ENCODE peak calls at places on chromosomes 12 and 14, in ten cellular contexts. One of them, this sample, is unnamed. For H3K4me1, the result is how much of the 10 kb centered on the place peaks cover.

GRCh38 chr12:112939761-112940357 is 1.6 kb downstream of the OAS3 start:
- DNase-seq in HCT116: no peak
- DNase-seq in SJSA1: no peak
- DNase-seq in upper lobe of left lung: no peak
- DNase-seq in heart right ventricle: no peak
- DNase-seq in tibial artery: no peak
- DNase-seq in mammary epithelial cell: no peak
- DNase-seq in CD4-positive, alpha-beta memory T cell: no peak
- DNase-seq in mesendoderm: no peak
- DNase-seq in CD4-positive, CD25-positive, alpha-beta regulatory T cell: no peak
- DNase-seq in this sample: no peak

GRCh38 chr14:105343194-105343593 is 28.6 kb downstream of the PACS2 start:
- DNase-seq in mesendoderm: no peak
- DNase-seq in mammary epithelial cell: no peak
- DNase-seq in upper lobe of left lung: no peak
- DNase-seq in tibial artery: no peak
- DNase-seq in SJSA1: no peak
- DNase-seq in CD4-positive, CD25-positive, alpha-beta regulatory T cell: no peak
- DNase-seq in heart right ventricle: no peak
- DNase-seq in HCT116: no peak
- DNase-seq in CD4-positive, alpha-beta memory T cell: no peak
- DNase-seq in this sample: no peak

GRCh38 chr14:67883717-67884116 is 64.1 kb downstream of the RAD51B start:
- DNase-seq in upper lobe of left lung: no peak
- DNase-seq in mammary epithelial cell: no peak
- DNase-seq in HCT116: no peak
- DNase-seq in mesendoderm: no peak
- DNase-seq in tibial artery: no peak
- DNase-seq in CD4-positive, alpha-beta memory T cell: peak
- DNase-seq in SJSA1: no peak
- DNase-seq in CD4-positive, CD25-positive, alpha-beta regulatory T cell: peak
- DNase-seq in heart right ventricle: no peak
- DNase-seq in this sample: no peak

GRCh38 chr12:71694099-71694820 is 8.4 kb downstream of the TMEM19 start:
- DNase-seq in mesendoderm: no peak
- DNase-seq in CD4-positive, CD25-positive, alpha-beta regulatory T cell: no peak
- DNase-seq in HCT116: no peak
- DNase-seq in upper lobe of left lung: no peak
- DNase-seq in tibial artery: no peak
- DNase-seq in SJSA1: no peak
- DNase-seq in CD4-positive, alpha-beta memory T cell: no peak
- DNase-seq in mammary epithelial cell: peak
- DNase-seq in heart right ventricle: no peak
- DNase-seq in this sample: no peak

GRCh38 chr12:27620121-27620520 is 76.1 kb upstream of the REP15 start:
- DNase-seq in mammary epithelial cell: no peak
- DNase-seq in CD4-positive, alpha-beta memory T cell: no peak
- DNase-seq in HCT116: no peak
- DNase-seq in heart right ventricle: no peak
- DNase-seq in tibial artery: no peak
- DNase-seq in CD4-positive, CD25-positive, alpha-beta regulatory T cell: no peak
- DNase-seq in upper lobe of left lung: no peak
- DNase-seq in mesendoderm: no peak
- DNase-seq in SJSA1: no peak
- DNase-seq in this sample: no peak

GRCh38 chr14:90639641-90640040 is 176.6 kb downstream of the TTC7B start:
- DNase-seq in CD4-positive, CD25-positive, alpha-beta regulatory T cell: no peak
- DNase-seq in SJSA1: no peak
- DNase-seq in HCT116: no peak
- DNase-seq in CD4-positive, alpha-beta memory T cell: no peak
- DNase-seq in heart right ventricle: no peak
- DNase-seq in mammary epithelial cell: no peak
- DNase-seq in upper lobe of left lung: no peak
- DNase-seq in tibial artery: no peak
- DNase-seq in mesendoderm: no peak
- DNase-seq in this sample: no peak

GRCh38 chr12:18898469-18898868 is 160.6 kb downstream of the CAPZA3 start:
- DNase-seq in mammary epithelial cell: peak
- DNase-seq in CD4-positive, alpha-beta memory T cell: no peak
- DNase-seq in upper lobe of left lung: no peak
- DNase-seq in tibial artery: no peak
- DNase-seq in CD4-positive, CD25-positive, alpha-beta regulatory T cell: no peak
- DNase-seq in SJSA1: no peak
- DNase-seq in HCT116: no peak
- DNase-seq in mesendoderm: no peak
- DNase-seq in heart right ventricle: no peak
- DNase-seq in this sample: no peak

GRCh38 chr14:33404054-33404453 is 465.4 kb downstream of the NPAS3 start:
- DNase-seq in mesendoderm: peak
- DNase-seq in upper lobe of left lung: no peak
- DNase-seq in CD4-positive, CD25-positive, alpha-beta regulatory T cell: no peak
- DNase-seq in tibial artery: no peak
- DNase-seq in mammary epithelial cell: peak
- DNase-seq in SJSA1: peak
- DNase-seq in HCT116: no peak
- DNase-seq in heart right ventricle: no peak
- DNase-seq in CD4-positive, alpha-beta memory T cell: no peak
- DNase-seq in this sample: no peak

GRCh38 chr12:62640910-62641448 is 174.4 kb downstream of the MON2 start:
- DNase-seq in mesendoderm: peak
- DNase-seq in upper lobe of left lung: no peak
- DNase-seq in CD4-positive, alpha-beta memory T cell: no peak
- DNase-seq in mammary epithelial cell: no peak
- DNase-seq in HCT116: no peak
- DNase-seq in heart right ventricle: no peak
- DNase-seq in tibial artery: no peak
- DNase-seq in CD4-positive, CD25-positive, alpha-beta regulatory T cell: peak
- DNase-seq in SJSA1: peak
- DNase-seq in this sample: no peak

GRCh38 chr12:112711026-112711425 is 80.5 kb upstream of the RPH3A start:
- DNase-seq in SJSA1: no peak
- DNase-seq in CD4-positive, CD25-positive, alpha-beta regulatory T cell: no peak
- DNase-seq in mammary epithelial cell: no peak
- DNase-seq in heart right ventricle: no peak
- DNase-seq in upper lobe of left lung: no peak
- DNase-seq in mesendoderm: no peak
- DNase-seq in tibial artery: no peak
- DNase-seq in CD4-positive, alpha-beta memory T cell: no peak
- DNase-seq in HCT116: no peak
- DNase-seq in this sample: no peak

GRCh38 chr12:56154246-56154771 is 1.9 kb downstream of the MYL6B start:
- DNase-seq in CD4-positive, alpha-beta memory T cell: no peak
- DNase-seq in HCT116: no peak
- DNase-seq in CD4-positive, CD25-positive, alpha-beta regulatory T cell: no peak
- DNase-seq in mesendoderm: peak
- DNase-seq in SJSA1: no peak
- DNase-seq in upper lobe of left lung: no peak
- DNase-seq in heart right ventricle: no peak
- DNase-seq in mammary epithelial cell: no peak
- DNase-seq in tibial artery: no peak
- DNase-seq in this sample: no peak

GRCh38 chr14:52827426-52827825 is 36.0 kb upstream of the GNPNAT1 start:
- DNase-seq in HCT116: no peak
- DNase-seq in heart right ventricle: no peak
- DNase-seq in mammary epithelial cell: no peak
- DNase-seq in upper lobe of left lung: no peak
- DNase-seq in mesendoderm: peak
- DNase-seq in CD4-positive, CD25-positive, alpha-beta regulatory T cell: no peak
- DNase-seq in tibial artery: no peak
- DNase-seq in CD4-positive, alpha-beta memory T cell: no peak
- DNase-seq in SJSA1: no peak
- DNase-seq in this sample: no peak
- H3K4me1 ChIP-seq in HCT116: under half
- H3K4me1 ChIP-seq in heart right ventricle: under half
- H3K4me1 ChIP-seq in mammary epithelial cell: under half
- H3K4me1 ChIP-seq in upper lobe of left lung: under half
- H3K4me1 ChIP-seq in mesendoderm: under half
- H3K4me1 ChIP-seq in CD4-positive, CD25-positive, alpha-beta regulatory T cell: under half
- H3K4me1 ChIP-seq in tibial artery: under half
- H3K4me1 ChIP-seq in CD4-positive, alpha-beta memory T cell: under half
- H3K4me1 ChIP-seq in SJSA1: under half
- H3K4me1 ChIP-seq in this sample: under half

GRCh38 chr12:65368071-65368470 is 89.6 kb downstream of the MSRB3 start:
- DNase-seq in CD4-positive, CD25-positive, alpha-beta regulatory T cell: no peak
- DNase-seq in mesendoderm: no peak
- DNase-seq in upper lobe of left lung: no peak
- DNase-seq in CD4-positive, alpha-beta memory T cell: no peak
- DNase-seq in HCT116: no peak
- DNase-seq in SJSA1: no peak
- DNase-seq in mammary epithelial cell: no peak
- DNase-seq in heart right ventricle: no peak
- DNase-seq in tibial artery: no peak
- DNase-seq in this sample: no peak
- H3K4me1 ChIP-seq in CD4-positive, CD25-positive, alpha-beta regulatory T cell: under half
- H3K4me1 ChIP-seq in mesendoderm: under half
- H3K4me1 ChIP-seq in upper lobe of left lung: under half
- H3K4me1 ChIP-seq in CD4-positive, alpha-beta memory T cell: under half
- H3K4me1 ChIP-seq in HCT116: under half
- H3K4me1 ChIP-seq in SJSA1: under half
- H3K4me1 ChIP-seq in mammary epithelial cell: under half
- H3K4me1 ChIP-seq in heart right ventricle: under half
- H3K4me1 ChIP-seq in tibial artery: under half
- H3K4me1 ChIP-seq in this sample: under half

GRCh38 chr14:38129192-38129591 is 78.5 kb upstream of the SSTR1 start:
- DNase-seq in HCT116: no peak
- DNase-seq in upper lobe of left lung: no peak
- DNase-seq in heart right ventricle: no peak
- DNase-seq in SJSA1: no peak
- DNase-seq in CD4-positive, alpha-beta memory T cell: no peak
- DNase-seq in mammary epithelial cell: no peak
- DNase-seq in mesendoderm: no peak
- DNase-seq in tibial artery: no peak
- DNase-seq in CD4-positive, CD25-positive, alpha-beta regulatory T cell: no peak
- DNase-seq in this sample: no peak

GRCh38 chr14:38129705-38130104 is 78.0 kb upstream of the SSTR1 start:
- DNase-seq in tibial artery: no peak
- DNase-seq in mesendoderm: no peak
- DNase-seq in CD4-positive, CD25-positive, alpha-beta regulatory T cell: no peak
- DNase-seq in CD4-positive, alpha-beta memory T cell: no peak
- DNase-seq in heart right ventricle: no peak
- DNase-seq in SJSA1: no peak
- DNase-seq in upper lobe of left lung: peak
- DNase-seq in HCT116: no peak
- DNase-seq in mammary epithelial cell: no peak
- DNase-seq in this sample: no peak

GRCh38 chr14:38128640-38129039 is 79.1 kb upstream of the SSTR1 start:
- DNase-seq in CD4-positive, CD25-positive, alpha-beta regulatory T cell: no peak
- DNase-seq in SJSA1: no peak
- DNase-seq in mammary epithelial cell: no peak
- DNase-seq in mesendoderm: no peak
- DNase-seq in tibial artery: no peak
- DNase-seq in heart right ventricle: no peak
- DNase-seq in CD4-positive, alpha-beta memory T cell: no peak
- DNase-seq in HCT116: no peak
- DNase-seq in upper lobe of left lung: no peak
- DNase-seq in this sample: no peak

GRCh38 chr14:38127356-38127755 is 80.3 kb upstream of the SSTR1 start:
- DNase-seq in mammary epithelial cell: no peak
- DNase-seq in upper lobe of left lung: no peak
- DNase-seq in CD4-positive, alpha-beta memory T cell: no peak
- DNase-seq in SJSA1: no peak
- DNase-seq in mesendoderm: no peak
- DNase-seq in HCT116: no peak
- DNase-seq in heart right ventricle: no peak
- DNase-seq in CD4-positive, CD25-positive, alpha-beta regulatory T cell: no peak
- DNase-seq in tibial artery: no peak
- DNase-seq in this sample: no peak

DNA sequence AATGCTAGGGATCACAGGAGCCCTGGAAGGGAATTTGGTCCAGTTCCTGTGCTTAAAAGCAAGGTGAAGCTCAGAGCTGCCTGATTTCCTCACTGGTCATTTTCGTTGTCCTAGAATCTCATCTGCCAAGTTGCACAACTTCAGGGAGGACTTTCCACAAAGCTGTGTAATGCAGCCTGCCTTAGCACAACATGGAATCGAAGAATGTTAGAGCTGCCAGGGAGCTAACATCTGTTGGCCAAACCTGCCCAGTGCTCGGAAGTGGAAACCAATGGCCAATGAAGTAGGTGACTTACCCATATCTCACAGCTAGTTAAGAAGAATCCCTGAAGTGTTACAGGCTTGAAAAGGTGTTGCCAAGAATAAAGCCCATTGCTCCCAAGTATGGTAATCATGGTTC is 79.9 kb upstream of the SSTR1 start:
- DNase-seq in HCT116: no peak
- DNase-seq in SJSA1: no peak
- DNase-seq in CD4-positive, alpha-beta memory T cell: no peak
- DNase-seq in heart right ventricle: no peak
- DNase-seq in mesendoderm: peak
- DNase-seq in CD4-positive, CD25-positive, alpha-beta regulatory T cell: no peak
- DNase-seq in tibial artery: no peak
- DNase-seq in upper lobe of left lung: no peak
- DNase-seq in mammary epithelial cell: no peak
- DNase-seq in this sample: no peak
- H3K4me1 ChIP-seq in HCT116: under half
- H3K4me1 ChIP-seq in SJSA1: under half
- H3K4me1 ChIP-seq in CD4-positive, alpha-beta memory T cell: under half
- H3K4me1 ChIP-seq in heart right ventricle: under half
- H3K4me1 ChIP-seq in mesendoderm: under half
- H3K4me1 ChIP-seq in CD4-positive, CD25-positive, alpha-beta regulatory T cell: under half
- H3K4me1 ChIP-seq in tibial artery: under half
- H3K4me1 ChIP-seq in upper lobe of left lung: under half
- H3K4me1 ChIP-seq in mammary epithelial cell: under half
- H3K4me1 ChIP-seq in this sample: under half

GRCh38 chr12:8828514-8829127 is 6.2 kb downstream of the A2ML1 start:
- DNase-seq in HCT116: no peak
- DNase-seq in mesendoderm: peak
- DNase-seq in heart right ventricle: no peak
- DNase-seq in SJSA1: no peak
- DNase-seq in CD4-positive, CD25-positive, alpha-beta regulatory T cell: no peak
- DNase-seq in tibial artery: no peak
- DNase-seq in CD4-positive, alpha-beta memory T cell: no peak
- DNase-seq in upper lobe of left lung: no peak
- DNase-seq in mammary epithelial cell: peak
- DNase-seq in this sample: no peak

GRCh38 chr12:8831116-8831515 is 8.7 kb downstream of the A2ML1 start:
- DNase-seq in CD4-positive, alpha-beta memory T cell: no peak
- DNase-seq in SJSA1: no peak
- DNase-seq in tibial artery: no peak
- DNase-seq in HCT116: no peak
- DNase-seq in heart right ventricle: no peak
- DNase-seq in mesendoderm: no peak
- DNase-seq in CD4-positive, CD25-positive, alpha-beta regulatory T cell: no peak
- DNase-seq in mammary epithelial cell: no peak
- DNase-seq in upper lobe of left lung: no peak
- DNase-seq in this sample: no peak

GRCh38 chr12:8829621-8830020 is 7.2 kb downstream of the A2ML1 start:
- DNase-seq in CD4-positive, alpha-beta memory T cell: no peak
- DNase-seq in mesendoderm: peak
- DNase-seq in CD4-positive, CD25-positive, alpha-beta regulatory T cell: no peak
- DNase-seq in heart right ventricle: no peak
- DNase-seq in tibial artery: no peak
- DNase-seq in mammary epithelial cell: no peak
- DNase-seq in HCT116: no peak
- DNase-seq in SJSA1: no peak
- DNase-seq in upper lobe of left lung: no peak
- DNase-seq in this sample: no peak

GRCh38 chr12:8829128-8829524 is 6.7 kb downstream of the A2ML1 start:
- DNase-seq in upper lobe of left lung: no peak
- DNase-seq in tibial artery: no peak
- DNase-seq in CD4-positive, CD25-positive, alpha-beta regulatory T cell: no peak
- DNase-seq in mesendoderm: peak
- DNase-seq in mammary epithelial cell: no peak
- DNase-seq in heart right ventricle: no peak
- DNase-seq in HCT116: no peak
- DNase-seq in SJSA1: no peak
- DNase-seq in CD4-positive, alpha-beta memory T cell: no peak
- DNase-seq in this sample: no peak

GRCh38 chr12:8827551-8828347 is 5.3 kb downstream of the A2ML1 start:
- DNase-seq in HCT116: no peak
- DNase-seq in mammary epithelial cell: peak
- DNase-seq in CD4-positive, alpha-beta memory T cell: no peak
- DNase-seq in tibial artery: no peak
- DNase-seq in mesendoderm: no peak
- DNase-seq in CD4-positive, CD25-positive, alpha-beta regulatory T cell: no peak
- DNase-seq in upper lobe of left lung: no peak
- DNase-seq in SJSA1: no peak
- DNase-seq in heart right ventricle: no peak
- DNase-seq in this sample: no peak
- H3K4me1 ChIP-seq in HCT116: under half
- H3K4me1 ChIP-seq in mammary epithelial cell: under half
- H3K4me1 ChIP-seq in CD4-positive, alpha-beta memory T cell: under half
- H3K4me1 ChIP-seq in tibial artery: under half
- H3K4me1 ChIP-seq in mesendoderm: under half
- H3K4me1 ChIP-seq in CD4-positive, CD25-positive, alpha-beta regulatory T cell: under half
- H3K4me1 ChIP-seq in upper lobe of left lung: under half
- H3K4me1 ChIP-seq in SJSA1: under half
- H3K4me1 ChIP-seq in heart right ventricle: under half
- H3K4me1 ChIP-seq in this sample: under half

This sample was measured in esophagus squamous epithelium.